ENCODE peak calls at places on chromosomes 1 and 21, in seven cellular contexts. One of them, this sample, is unnamed.

GRCh38 chr1:59672851-59673574 is 141.7 kb upstream of the HOOK1 start:
- DNase-seq in GM23338: peak
- DNase-seq in IMR-90: peak
- DNase-seq in mammary epithelial cell: peak
- DNase-seq in HCT116: peak
- DNase-seq in left lung: peak
- DNase-seq in A549: peak
- DNase-seq in this sample: no peak

GRCh38 chr1:212671342-212672031 is 28.2 kb downstream of the BATF3 start:
- DNase-seq in GM23338: peak
- DNase-seq in IMR-90: peak
- DNase-seq in mammary epithelial cell: peak
- DNase-seq in HCT116: no peak
- DNase-seq in left lung: peak
- DNase-seq in A549: no peak
- DNase-seq in this sample: peak

GRCh38 chr21:27045281-27045985 is 78.5 kb upstream of the ADAMTS5 start:
- DNase-seq in GM23338: no peak
- DNase-seq in IMR-90: no peak
- DNase-seq in mammary epithelial cell: no peak
- DNase-seq in HCT116: no peak
- DNase-seq in left lung: no peak
- DNase-seq in A549: no peak
- DNase-seq in this sample: no peak

GRCh38 chr1:30345525-30346145 is 377.8 kb downstream of the MATN1 start:
- DNase-seq in GM23338: no peak
- DNase-seq in IMR-90: no peak
- DNase-seq in mammary epithelial cell: no peak
- DNase-seq in HCT116: no peak
- DNase-seq in left lung: no peak
- DNase-seq in A549: no peak
- DNase-seq in this sample: no peak

GRCh38 chr1:26237230-26237966 is 3.4 kb downstream of the CEP85 start:
- DNase-seq in GM23338: no peak
- DNase-seq in IMR-90: peak
- DNase-seq in mammary epithelial cell: peak
- DNase-seq in HCT116: no peak
- DNase-seq in left lung: no peak
- DNase-seq in A549: no peak
- DNase-seq in this sample: no peak

GRCh38 chr1:198107041-198107440 is 49.8 kb upstream of the NEK7 start:
- DNase-seq in GM23338: no peak
- DNase-seq in IMR-90: peak
- DNase-seq in mammary epithelial cell: peak
- DNase-seq in HCT116: no peak
- DNase-seq in left lung: no peak
- DNase-seq in A549: no peak
- DNase-seq in this sample: no peak

GRCh38 chr1:178330153-178330552 is 166.6 kb downstream of the CLEC20A start:
- DNase-seq in GM23338: no peak
- DNase-seq in IMR-90: no peak
- DNase-seq in mammary epithelial cell: peak
- DNase-seq in HCT116: no peak
- DNase-seq in left lung: no peak
- DNase-seq in A549: no peak
- DNase-seq in this sample: no peak

GRCh38 chr1:30378023-30378596 is 345.3 kb downstream of the MATN1 start:
- DNase-seq in GM23338: no peak
- DNase-seq in IMR-90: no peak
- DNase-seq in mammary epithelial cell: no peak
- DNase-seq in HCT116: no peak
- DNase-seq in left lung: no peak
- DNase-seq in A549: no peak
- DNase-seq in this sample: no peak

GRCh38 chr1:30875197-30875596 is 33.4 kb downstream of the SDC3 start:
- DNase-seq in GM23338: no peak
- DNase-seq in IMR-90: no peak
- DNase-seq in mammary epithelial cell: no peak
- DNase-seq in HCT116: no peak
- DNase-seq in left lung: no peak
- DNase-seq in A549: no peak
- DNase-seq in this sample: no peak

GRCh38 chr1:53266038-53266437 is 27.7 kb upstream of the MAGOH start:
- DNase-seq in GM23338: peak
- DNase-seq in IMR-90: no peak
- DNase-seq in mammary epithelial cell: peak
- DNase-seq in HCT116: no peak
- DNase-seq in left lung: no peak
- DNase-seq in A549: peak
- DNase-seq in this sample: no peak

GRCh38 chr1:226062558-226063361 is at the start of gene H3-3A:
- DNase-seq in GM23338: peak
- DNase-seq in IMR-90: peak
- DNase-seq in mammary epithelial cell: peak
- DNase-seq in HCT116: peak
- DNase-seq in left lung: peak
- DNase-seq in A549: peak
- DNase-seq in this sample: peak

GRCh38 chr1:109922326-109922725 is 11.7 kb downstream of the CSF1 start:
- DNase-seq in GM23338: no peak
- DNase-seq in IMR-90: no peak
- DNase-seq in mammary epithelial cell: no peak
- DNase-seq in HCT116: no peak
- DNase-seq in left lung: no peak
- DNase-seq in A549: no peak
- DNase-seq in this sample: no peak

GRCh38 chr21:35753308-35753707 is 307.0 kb downstream of the SETD4 start:
- DNase-seq in GM23338: no peak
- DNase-seq in IMR-90: no peak
- DNase-seq in mammary epithelial cell: no peak
- DNase-seq in HCT116: no peak
- DNase-seq in left lung: no peak
- DNase-seq in A549: no peak
- DNase-seq in this sample: no peak

GRCh38 chr1:209513226-209513625 is 70.3 kb upstream of the CAMK1G start:
- DNase-seq in GM23338: peak
- DNase-seq in IMR-90: peak
- DNase-seq in mammary epithelial cell: peak
- DNase-seq in HCT116: peak
- DNase-seq in left lung: no peak
- DNase-seq in A549: peak
- DNase-seq in this sample: no peak

GRCh38 chr1:41381691-41382530 is 20.7 kb downstream of the FOXO6 start:
- DNase-seq in GM23338: peak
- DNase-seq in IMR-90: no peak
- DNase-seq in mammary epithelial cell: no peak
- DNase-seq in HCT116: peak
- DNase-seq in left lung: no peak
- DNase-seq in A549: peak
- DNase-seq in this sample: no peak

GRCh38 chr1:53617382-53618217 is 121.4 kb downstream of the GLIS1 start:
- DNase-seq in GM23338: no peak
- DNase-seq in IMR-90: peak
- DNase-seq in mammary epithelial cell: no peak
- DNase-seq in HCT116: no peak
- DNase-seq in left lung: peak
- DNase-seq in A549: no peak
- DNase-seq in this sample: peak

GRCh38 chr1:113928950-113929749 is at the start of gene HIPK1:
- DNase-seq in GM23338: peak
- DNase-seq in IMR-90: peak
- DNase-seq in mammary epithelial cell: peak
- DNase-seq in HCT116: peak
- DNase-seq in left lung: peak
- DNase-seq in A549: peak
- DNase-seq in this sample: peak

GRCh38 chr1:64877151-64877550 is 89.2 kb downstream of the JAK1 start:
- DNase-seq in GM23338: no peak
- DNase-seq in IMR-90: no peak
- DNase-seq in mammary epithelial cell: no peak
- DNase-seq in HCT116: no peak
- DNase-seq in left lung: no peak
- DNase-seq in A549: no peak
- DNase-seq in this sample: no peak

GRCh38 chr1:63753591-63753990 is 20.2 kb upstream of the ROR1 start:
- DNase-seq in GM23338: no peak
- DNase-seq in IMR-90: no peak
- DNase-seq in mammary epithelial cell: no peak
- DNase-seq in HCT116: no peak
- DNase-seq in left lung: no peak
- DNase-seq in A549: no peak
- DNase-seq in this sample: no peak

GRCh38 chr21:18744840-18745239 is 341.3 kb upstream of the TMPRSS15 start:
- DNase-seq in GM23338: peak
- DNase-seq in IMR-90: no peak
- DNase-seq in mammary epithelial cell: no peak
- DNase-seq in HCT116: no peak
- DNase-seq in left lung: no peak
- DNase-seq in A549: no peak
- DNase-seq in this sample: no peak

GRCh38 chr1:187566371-187566770 is 737.6 kb downstream of the PLA2G4A start:
- DNase-seq in GM23338: no peak
- DNase-seq in IMR-90: no peak
- DNase-seq in mammary epithelial cell: no peak
- DNase-seq in HCT116: no peak
- DNase-seq in left lung: no peak
- DNase-seq in A549: no peak
- DNase-seq in this sample: no peak

GRCh38 chr1:85578321-85579295 is 2.0 kb upstream of the CCN1 start:
- DNase-seq in GM23338: peak
- DNase-seq in IMR-90: peak
- DNase-seq in mammary epithelial cell: no peak
- DNase-seq in HCT116: no peak
- DNase-seq in left lung: no peak
- DNase-seq in A549: no peak
- DNase-seq in this sample: no peak

GRCh38 chr1:34656706-34657105 is 98.1 kb upstream of the GJB5 start:
- DNase-seq in GM23338: no peak
- DNase-seq in IMR-90: no peak
- DNase-seq in mammary epithelial cell: no peak
- DNase-seq in HCT116: no peak
- DNase-seq in left lung: no peak
- DNase-seq in A549: no peak
- DNase-seq in this sample: no peak

GRCh38 chr1:197595244-197595904 is 179.9 kb downstream of the DENND1B start:
- DNase-seq in GM23338: peak
- DNase-seq in IMR-90: no peak
- DNase-seq in mammary epithelial cell: no peak
- DNase-seq in HCT116: no peak
- DNase-seq in left lung: no peak
- DNase-seq in A549: no peak
- DNase-seq in this sample: no peak

GRCh38 chr1:235320521-235321179 is 7.3 kb downstream of the ARID4B start:
- DNase-seq in GM23338: no peak
- DNase-seq in IMR-90: no peak
- DNase-seq in mammary epithelial cell: no peak
- DNase-seq in HCT116: no peak
- DNase-seq in left lung: no peak
- DNase-seq in A549: no peak
- DNase-seq in this sample: no peak
- H3K27ac ChIP-seq in GM23338: no peak
- H3K27ac ChIP-seq in IMR-90: no peak
- H3K27ac ChIP-seq in mammary epithelial cell: no peak
- H3K27ac ChIP-seq in HCT116: no peak
- H3K27ac ChIP-seq in left lung: no peak
- H3K27ac ChIP-seq in A549: no peak
- H3K27ac ChIP-seq in this sample: no peak

DNA sequence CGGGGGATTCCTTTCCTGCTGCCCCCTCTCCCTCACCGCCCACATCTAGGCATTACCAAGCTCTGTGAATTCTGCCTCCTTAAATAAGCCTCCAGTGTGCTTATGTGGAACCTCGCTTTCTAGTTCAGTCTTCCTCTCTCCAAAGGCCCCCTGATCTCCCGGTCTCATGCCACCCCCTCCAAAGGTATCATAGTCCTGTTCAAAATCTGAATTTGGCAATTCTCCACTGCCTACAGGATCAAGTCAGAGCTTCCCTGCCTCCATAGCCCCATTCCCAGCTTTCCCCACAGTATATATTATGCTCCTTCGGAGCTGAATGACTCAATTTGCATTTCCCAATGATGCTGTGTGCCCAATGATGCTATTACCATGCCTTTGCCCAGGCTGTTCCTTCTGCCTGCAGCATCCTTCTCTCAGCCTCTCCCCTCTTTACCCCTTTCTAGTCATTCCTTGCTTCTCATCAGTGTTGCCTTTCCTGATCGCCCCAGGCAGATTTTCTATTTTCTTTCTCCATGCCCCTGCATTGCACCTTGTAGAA is 1.7 kb downstream of the AZIN2 start:
- DNase-seq in GM23338: no peak
- DNase-seq in IMR-90: peak
- DNase-seq in mammary epithelial cell: no peak
- DNase-seq in HCT116: no peak
- DNase-seq in left lung: no peak
- DNase-seq in A549: no peak
- DNase-seq in this sample: no peak
- H3K4me3 ChIP-seq in GM23338: no peak
- H3K4me3 ChIP-seq in IMR-90: no peak
- H3K4me3 ChIP-seq in mammary epithelial cell: no peak
- H3K4me3 ChIP-seq in HCT116: no peak
- H3K4me3 ChIP-seq in left lung: no peak
- H3K4me3 ChIP-seq in A549: no peak
- H3K4me3 ChIP-seq in this sample: peak

DNA sequence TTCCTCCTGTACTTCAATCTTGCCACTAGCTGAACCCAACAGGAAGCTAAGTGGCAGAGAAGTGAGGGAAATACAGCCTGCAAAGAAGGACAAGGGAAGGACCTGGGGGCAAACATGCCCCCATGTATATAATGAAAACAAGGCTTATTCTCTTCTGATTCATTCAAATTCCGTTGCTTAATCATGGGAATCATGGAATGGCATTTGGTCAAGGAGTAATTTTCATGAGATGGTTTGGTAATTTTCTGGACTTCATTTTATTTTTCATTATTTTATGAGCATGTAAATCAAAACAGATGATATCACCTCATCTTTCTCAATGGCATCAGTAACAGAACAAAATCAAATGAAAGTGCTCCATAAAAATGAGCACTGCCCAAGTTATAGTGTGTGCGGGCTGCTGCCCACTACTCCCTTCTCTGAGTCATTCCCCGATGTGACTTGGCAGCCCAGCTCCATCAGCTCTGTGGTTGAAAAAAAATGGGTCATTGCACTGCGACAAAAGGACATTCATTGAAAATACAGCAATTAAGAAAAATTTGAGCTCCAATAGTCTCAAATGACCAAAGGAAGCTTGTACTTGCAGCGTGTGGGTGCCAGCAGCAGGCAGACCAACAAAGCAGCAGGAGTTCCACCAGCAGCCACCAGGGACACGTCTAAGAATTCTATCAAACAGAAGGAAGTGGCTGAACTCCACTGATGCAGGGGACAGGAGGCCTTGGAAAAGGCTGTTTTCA is 84.3 kb upstream of the VAV3 start:
- DNase-seq in GM23338: peak
- DNase-seq in IMR-90: no peak
- DNase-seq in mammary epithelial cell: peak
- DNase-seq in HCT116: no peak
- DNase-seq in left lung: peak
- DNase-seq in A549: peak
- DNase-seq in this sample: peak
- H3K27ac ChIP-seq in GM23338: no peak
- H3K27ac ChIP-seq in IMR-90: no peak
- H3K27ac ChIP-seq in mammary epithelial cell: no peak
- H3K27ac ChIP-seq in HCT116: no peak
- H3K27ac ChIP-seq in left lung: no peak
- H3K27ac ChIP-seq in A549: no peak
- H3K27ac ChIP-seq in this sample: no peak

GRCh38 chr1:156740307-156740678 is 595 bp downstream of the MRPL24 start:
- DNase-seq in GM23338: no peak
- DNase-seq in IMR-90: no peak
- DNase-seq in mammary epithelial cell: peak
- DNase-seq in HCT116: no peak
- DNase-seq in left lung: no peak
- DNase-seq in A549: no peak
- DNase-seq in this sample: no peak
- H3K4me3 ChIP-seq in GM23338: peak
- H3K4me3 ChIP-seq in IMR-90: peak
- H3K4me3 ChIP-seq in mammary epithelial cell: peak
- H3K4me3 ChIP-seq in HCT116: peak
- H3K4me3 ChIP-seq in left lung: peak
- H3K4me3 ChIP-seq in A549: peak
- H3K4me3 ChIP-seq in this sample: peak